ENCODE peak calls at places on chromosomes 7 and 10, in five cellular contexts. I is IMR-90, X is H9, Y is H1, S is trophoblast cell. B is an unnamed sample. For H3K4me1 and H3K79me1, the result is how much of the 10 kb centered on the place peaks cover.

GRCh38 chr10:63522129-63522687 is 1.0 kb downstream of the REEP3 start:
- DNase-seq in I (peak), X (no peak), Y (no peak), S (no peak), B (no peak)

GRCh38 chr10:21195149-21195731 is 298.1 kb upstream of the NEBL start:
- DNase-seq in I (no peak), X (no peak), Y (no peak), S (peak), B (no peak)

GRCh38 chr7:94710256-94710655 is 54.3 kb upstream of the SGCE start:
- DNase-seq in I (peak), X (no peak), Y (no peak), S (no peak), B (no peak)

GRCh38 chr7:43954524-43955228 is 28.4 kb downstream of the UBE2D4 start:
- DNase-seq in I (peak), X (peak), Y (peak), S (peak), B (no peak)

GRCh38 chr7:27219821-27220220 is 19.9 kb upstream of the HOXA13 start:
- DNase-seq in I (no peak), X (no peak), Y (no peak), S (no peak), B (no peak)

GRCh38 chr7:114081606-114082425 is 163.0 kb upstream of the PPP1R3A start:
- DNase-seq in I (peak), X (no peak), Y (no peak), S (peak), B (peak)

GRCh38 chr7:155665079-155665956 is 20.9 kb downstream of the RBM33 start:
- DNase-seq in I (no peak), X (no peak), Y (no peak), S (no peak), B (no peak)

GRCh38 chr10:45420453-45421192 is 46.6 kb downstream of the ALOX5 start:
- DNase-seq in I (peak), X (no peak), Y (no peak), S (peak), B (no peak)

GRCh38 chr7:39577229-39577874 is 11.1 kb downstream of the YAE1 start:
- DNase-seq in I (no peak), X (no peak), Y (no peak), S (no peak), B (no peak)

GRCh38 chr10:29554660-29555059 is 80.1 kb downstream of the SVIL start:
- DNase-seq in I (peak), X (no peak), Y (no peak), S (no peak), B (no peak)

GRCh38 chr10:208616-209015 is 73.4 kb downstream of the ZMYND11 start:
- DNase-seq in I (no peak), X (no peak), Y (no peak), S (no peak), B (no peak)

GRCh38 chr7:106109521-106110237 is 2.4 kb downstream of the SYPL1 start:
- DNase-seq in I (no peak), X (no peak), Y (no peak), S (no peak), B (no peak)
- H3K4me1 ChIP-seq in I (under half), X (under half), Y (under half), S (under half), B (under half)

DNA sequence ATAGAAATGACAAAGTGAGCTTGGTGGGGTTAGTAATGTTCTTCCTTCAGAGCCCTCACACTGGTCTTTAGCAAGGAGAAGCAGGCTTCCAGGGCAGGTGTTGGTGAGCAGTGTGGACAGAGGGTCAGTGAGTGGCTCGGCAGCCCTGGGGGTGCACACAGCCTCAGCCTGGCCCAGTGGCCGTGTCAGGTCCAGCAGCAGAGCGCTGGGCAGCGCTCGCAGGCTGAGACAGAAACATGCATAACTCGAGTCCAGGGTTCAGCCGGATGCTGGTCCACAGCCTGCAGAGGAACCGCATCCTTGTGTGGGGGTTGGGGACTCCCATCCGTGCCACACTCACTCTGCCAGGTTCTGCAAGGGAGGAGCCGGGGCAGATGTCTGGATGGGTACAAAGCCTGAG is 11.0 kb upstream of the ZNF853 start:
- DNase-seq in I (no peak), X (no peak), Y (no peak), S (no peak), B (no peak)
- H3K79me1 ChIP-seq in I (under half), X (under half), Y (under half), S (under half), B (under half)

DNA sequence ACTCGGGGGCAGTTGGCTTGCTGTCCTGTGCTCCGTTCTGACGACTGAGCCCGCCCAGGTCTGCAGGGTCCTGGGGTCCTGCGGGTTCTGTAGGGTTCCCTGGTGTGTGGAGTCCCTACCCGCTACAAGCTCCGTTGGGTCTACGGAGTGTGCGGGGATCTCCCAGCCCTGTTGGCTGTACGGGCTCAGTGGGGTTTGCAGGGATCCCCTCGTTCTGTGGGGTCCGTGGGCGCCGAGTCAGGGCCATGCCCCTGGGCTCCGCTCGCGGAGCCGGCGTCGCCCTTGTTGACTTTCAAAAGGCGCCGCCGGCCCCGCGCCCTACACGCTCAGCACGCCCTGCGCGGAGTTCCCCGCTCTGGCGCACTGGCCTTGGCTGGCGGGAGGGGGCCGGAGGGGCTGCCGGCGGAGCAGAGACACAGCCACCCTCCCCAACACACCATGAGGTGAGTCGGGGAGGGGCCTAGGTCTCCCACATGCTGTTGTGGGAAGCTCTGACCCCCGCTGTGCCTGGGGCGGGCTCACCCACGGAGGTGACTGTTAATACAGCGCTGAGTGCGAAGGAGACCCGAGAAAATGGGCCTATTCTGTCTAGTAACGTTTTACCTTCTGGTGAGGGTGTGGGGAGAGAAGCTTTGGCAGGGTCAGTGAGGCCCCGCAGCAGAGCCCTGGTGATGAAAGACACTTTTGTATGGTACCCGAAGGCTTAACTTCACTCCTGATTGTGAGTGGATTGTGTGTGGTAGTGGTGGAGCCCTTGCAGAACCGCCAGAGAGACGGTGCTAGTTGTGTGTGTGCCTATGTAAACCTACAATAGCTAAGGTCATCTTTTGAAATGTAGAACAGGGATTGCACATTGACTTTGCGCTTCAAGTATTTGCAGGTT is 8.1 kb downstream of the TASOR2 start:
- DNase-seq in I (peak), X (peak), Y (peak), S (peak), B (peak)
- H4K91ac ChIP-seq in I (no peak), X (no peak), Y (peak), S (peak), B (no peak)

GRCh38 chr10:35394934-35395333 is 58.6 kb downstream of the CCNY start:
- DNase-seq in I (no peak), X (no peak), Y (no peak), S (no peak), B (no peak)

GRCh38 chr10:35398888-35399287 is 62.6 kb downstream of the CCNY start:
- DNase-seq in I (no peak), X (no peak), Y (no peak), S (no peak), B (no peak)

GRCh38 chr10:35397953-35398352 is 61.6 kb downstream of the CCNY start:
- DNase-seq in I (no peak), X (no peak), Y (no peak), S (no peak), B (no peak)

GRCh38 chr10:35398355-35398754 is 62.0 kb downstream of the CCNY start:
- DNase-seq in I (peak), X (no peak), Y (no peak), S (no peak), B (no peak)

DNA sequence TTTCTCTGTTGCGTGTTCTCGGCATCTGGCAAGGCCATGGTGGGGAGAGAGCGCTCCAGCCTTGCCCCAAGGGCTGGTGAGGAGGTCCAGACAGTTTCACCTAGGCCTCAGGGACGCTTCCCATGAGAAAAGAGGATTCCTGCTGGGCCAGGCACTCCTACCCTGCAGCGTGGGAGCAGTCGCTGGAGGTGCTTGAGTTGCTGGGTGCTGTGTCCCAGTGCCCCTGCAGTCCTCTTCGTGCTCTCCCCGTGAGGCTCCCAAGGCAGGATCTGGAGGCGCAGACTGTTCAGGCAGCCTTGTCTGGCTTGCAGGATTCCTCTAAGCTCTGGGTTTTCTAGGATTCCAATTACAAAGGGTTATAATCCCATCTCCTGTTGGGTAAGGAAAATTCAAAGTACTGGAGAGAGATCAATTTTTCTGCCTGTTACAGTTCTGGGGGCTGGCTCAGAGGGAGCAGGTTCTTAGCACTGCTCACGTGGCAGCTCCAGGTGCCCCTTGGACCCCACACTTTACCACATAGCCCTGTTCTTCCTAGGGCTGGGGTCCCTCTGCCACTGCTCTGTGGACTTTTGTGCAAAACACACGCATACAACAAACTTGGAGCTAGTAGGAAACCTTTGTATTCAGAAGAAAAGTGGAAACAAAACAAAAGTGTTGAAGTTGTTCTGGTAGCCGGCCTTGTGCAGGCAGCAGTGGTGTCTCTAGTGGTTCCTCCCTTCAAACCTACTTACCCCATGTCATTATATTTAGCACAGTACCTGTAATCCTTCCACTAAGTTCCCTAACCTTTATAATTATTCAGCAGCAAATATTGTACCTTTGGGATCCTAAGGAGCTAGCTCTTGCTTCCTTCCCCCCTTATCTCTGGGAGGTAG is 60.5 kb downstream of the CCNY start:
- DNase-seq in I (no peak), X (no peak), Y (no peak), S (no peak), B (no peak)
- H3K4me1 ChIP-seq in I (under half), X (under half), Y (under half), S (under half), B (under half)

GRCh38 chr10:132677096-132677904 is 108.6 kb downstream of the NKX6-2 start:
- DNase-seq in I (no peak), X (peak), Y (no peak), S (no peak), B (no peak)

GRCh38 chr10:132676193-132676891 is 109.6 kb downstream of the NKX6-2 start:
- DNase-seq in I (no peak), X (peak), Y (no peak), S (no peak), B (no peak)

GRCh38 chr10:132675031-132675740 is 110.8 kb downstream of the NKX6-2 start:
- DNase-seq in I (no peak), X (peak), Y (no peak), S (no peak), B (no peak)

GRCh38 chr10:132671171-132672154 is 114.5 kb downstream of the NKX6-2 start:
- DNase-seq in I (no peak), X (peak), Y (no peak), S (no peak), B (no peak)

DNA sequence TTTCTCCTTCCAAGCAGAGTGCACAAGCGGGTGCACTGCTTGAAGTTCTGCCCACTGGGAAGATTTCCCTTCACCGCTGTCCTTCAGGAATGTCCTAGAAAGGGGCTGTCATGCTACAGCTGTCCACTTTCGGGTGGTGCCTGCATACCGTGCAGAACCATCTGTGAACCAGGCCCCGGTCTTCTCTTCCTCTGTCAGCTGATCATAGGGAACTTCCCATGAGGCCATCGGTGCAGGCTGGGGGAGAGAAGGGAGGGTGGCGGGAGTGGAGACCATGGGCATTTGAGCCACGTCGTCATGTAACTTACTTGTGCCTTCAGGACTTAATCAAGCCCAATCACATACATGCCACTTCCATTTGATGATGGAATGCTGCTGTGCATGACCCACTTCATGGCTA is 111.6 kb downstream of the NKX6-2 start:
- DNase-seq in I (no peak), X (peak), Y (no peak), S (no peak), B (no peak)
- H3K79me1 ChIP-seq in I (under half), X (under half), Y (under half), S (under half), B (under half)

GRCh38 chr10:50624866-50625491 is 1.2 kb upstream of the SGMS1 start:
- DNase-seq in I (peak), X (peak), Y (peak), S (peak), B (peak)
- H4K91ac ChIP-seq in I (peak), X (peak), Y (peak), S (peak), B (no peak)

GRCh38 chr10:50604049-50604640 is 19.6 kb downstream of the SGMS1 start:
- DNase-seq in I (no peak), X (no peak), Y (no peak), S (no peak), B (no peak)
- H3K4me1 ChIP-seq in I (under half), X (under half), Y (under half), S (under half), B (under half)

DNA sequence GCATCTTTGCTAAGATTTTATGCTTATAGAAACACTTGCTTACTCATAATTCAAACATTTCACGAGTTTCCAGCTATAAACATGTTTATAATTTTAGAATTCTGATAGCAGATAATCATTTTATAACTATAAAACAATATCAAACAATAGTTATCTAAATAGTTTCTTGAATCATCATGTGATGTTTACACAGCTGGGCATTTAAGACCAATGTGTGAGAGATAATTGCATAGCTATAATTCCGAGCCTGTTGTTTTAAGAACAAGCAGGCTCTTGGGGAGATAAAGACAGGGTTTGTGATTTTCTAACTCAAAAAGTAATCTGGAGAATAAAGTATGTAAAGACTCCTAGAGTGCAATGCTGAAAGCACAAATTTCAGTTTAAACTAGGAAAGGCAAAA is 331.1 kb downstream of the LRRTM3 start:
- DNase-seq in I (no peak), X (no peak), Y (no peak), S (no peak), B (no peak)
- H3K79me1 ChIP-seq in I (under half), X (under half), Y (under half), S (under half), B (under half)

GRCh38 chr7:2631924-2632716 is at the start of gene TTYH3:
- DNase-seq in I (no peak), X (no peak), Y (no peak), S (no peak), B (no peak)
- H4K91ac ChIP-seq in I (peak), X (no peak), Y (peak), S (peak), B (peak)

B was measured in neuronal stem cell.